ENCODE peak calls at places on chromosomes 12 and 14, in six cellular contexts. One of them, this sample, is unnamed.

GRCh38 chr12:26803552-26803951 is 29.4 kb downstream of the ITPR2 start:
- DNase-seq in ovary: no peak
- DNase-seq in A549: no peak
- DNase-seq in endothelial cell of umbilical vein: peak
- DNase-seq in HCT116: no peak
- DNase-seq in NB4: no peak
- DNase-seq in this sample: no peak

GRCh38 chr12:94753071-94753779 is 102.9 kb upstream of the TMCC3 start:
- DNase-seq in ovary: no peak
- DNase-seq in NB4: peak
- DNase-seq in A549: no peak
- DNase-seq in endothelial cell of umbilical vein: no peak
- DNase-seq in HCT116: no peak
- DNase-seq in this sample: no peak

GRCh38 chr14:67385120-67385519 is 25.0 kb downstream of the EIF2S1 start:
- DNase-seq in NB4: no peak
- DNase-seq in endothelial cell of umbilical vein: no peak
- DNase-seq in HCT116: no peak
- DNase-seq in A549: no peak
- DNase-seq in ovary: no peak
- DNase-seq in this sample: no peak

GRCh38 chr12:102067574-102068258 is 5.9 kb upstream of the WASHC3 start:
- DNase-seq in ovary: no peak
- DNase-seq in A549: no peak
- DNase-seq in HCT116: no peak
- DNase-seq in NB4: no peak
- DNase-seq in endothelial cell of umbilical vein: no peak
- DNase-seq in this sample: no peak

GRCh38 chr14:78448483-78449094 is 278.4 kb downstream of the NRXN3 start:
- DNase-seq in ovary: no peak
- DNase-seq in A549: peak
- DNase-seq in HCT116: peak
- DNase-seq in NB4: peak
- DNase-seq in endothelial cell of umbilical vein: peak
- DNase-seq in this sample: no peak

GRCh38 chr14:50772361-50772760 is 58.6 kb downstream of the NIN start:
- DNase-seq in endothelial cell of umbilical vein: no peak
- DNase-seq in HCT116: no peak
- DNase-seq in ovary: no peak
- DNase-seq in NB4: no peak
- DNase-seq in A549: no peak
- DNase-seq in this sample: no peak

GRCh38 chr12:74780458-74781241 is 243.0 kb downstream of the ATXN7L3B start:
- DNase-seq in HCT116: no peak
- DNase-seq in ovary: no peak
- DNase-seq in NB4: no peak
- DNase-seq in A549: no peak
- DNase-seq in endothelial cell of umbilical vein: no peak
- DNase-seq in this sample: no peak

GRCh38 chr12:68001486-68002466 is 12.5 kb downstream of the IFNG-AS1 start:
- DNase-seq in NB4: peak
- DNase-seq in HCT116: no peak
- DNase-seq in ovary: no peak
- DNase-seq in A549: no peak
- DNase-seq in endothelial cell of umbilical vein: peak
- DNase-seq in this sample: no peak

GRCh38 chr14:91415794-91416743 is 1.6 kb downstream of the CCDC88C start:
- DNase-seq in ovary: no peak
- DNase-seq in HCT116: no peak
- DNase-seq in A549: no peak
- DNase-seq in NB4: peak
- DNase-seq in endothelial cell of umbilical vein: peak
- DNase-seq in this sample: no peak

GRCh38 chr12:72063073-72063472 is 124.4 kb downstream of the TPH2 start:
- DNase-seq in A549: no peak
- DNase-seq in ovary: no peak
- DNase-seq in NB4: no peak
- DNase-seq in endothelial cell of umbilical vein: no peak
- DNase-seq in HCT116: no peak
- DNase-seq in this sample: no peak

GRCh38 chr14:98786456-98786855 is 485.5 kb downstream of the BCL11B start:
- DNase-seq in ovary: no peak
- DNase-seq in A549: no peak
- DNase-seq in NB4: no peak
- DNase-seq in HCT116: no peak
- DNase-seq in endothelial cell of umbilical vein: no peak
- DNase-seq in this sample: no peak

GRCh38 chr12:109648446-109648980 is 65.1 kb upstream of the FAM222A start:
- DNase-seq in A549: no peak
- DNase-seq in endothelial cell of umbilical vein: no peak
- DNase-seq in ovary: no peak
- DNase-seq in NB4: no peak
- DNase-seq in HCT116: no peak
- DNase-seq in this sample: no peak

GRCh38 chr12:84643993-84644392 is 268.6 kb downstream of the SLC6A15 start:
- DNase-seq in ovary: no peak
- DNase-seq in HCT116: no peak
- DNase-seq in endothelial cell of umbilical vein: no peak
- DNase-seq in NB4: no peak
- DNase-seq in A549: no peak
- DNase-seq in this sample: no peak

GRCh38 chr14:85566603-85567002 is 36.7 kb downstream of the FLRT2 start:
- DNase-seq in HCT116: no peak
- DNase-seq in NB4: no peak
- DNase-seq in endothelial cell of umbilical vein: peak
- DNase-seq in ovary: no peak
- DNase-seq in A549: no peak
- DNase-seq in this sample: no peak

GRCh38 chr12:113059071-113059595 is 2.6 kb downstream of the DTX1 start:
- DNase-seq in endothelial cell of umbilical vein: no peak
- DNase-seq in HCT116: no peak
- DNase-seq in ovary: no peak
- DNase-seq in A549: no peak
- DNase-seq in NB4: no peak
- DNase-seq in this sample: no peak

GRCh38 chr12:13179159-13180074 is 17.1 kb upstream of the EMP1 start:
- DNase-seq in A549: peak
- DNase-seq in NB4: peak
- DNase-seq in HCT116: no peak
- DNase-seq in ovary: peak
- DNase-seq in endothelial cell of umbilical vein: no peak
- DNase-seq in this sample: peak

GRCh38 chr14:73173092-73173735 is 36.9 kb downstream of the PSEN1 start:
- DNase-seq in ovary: no peak
- DNase-seq in HCT116: peak
- DNase-seq in A549: peak
- DNase-seq in NB4: peak
- DNase-seq in endothelial cell of umbilical vein: peak
- DNase-seq in this sample: no peak

GRCh38 chr12:30046376-30046775 is 262.6 kb upstream of the TMTC1 start:
- DNase-seq in endothelial cell of umbilical vein: no peak
- DNase-seq in HCT116: no peak
- DNase-seq in NB4: no peak
- DNase-seq in A549: no peak
- DNase-seq in ovary: no peak
- DNase-seq in this sample: no peak

GRCh38 chr12:1798734-1799067 is 21.7 kb upstream of the LRTM2 start:
- DNase-seq in ovary: no peak
- DNase-seq in endothelial cell of umbilical vein: no peak
- DNase-seq in HCT116: no peak
- DNase-seq in A549: no peak
- DNase-seq in NB4: no peak
- DNase-seq in this sample: no peak

GRCh38 chr12:1797991-1798733 is 22.2 kb upstream of the LRTM2 start:
- DNase-seq in ovary: no peak
- DNase-seq in NB4: no peak
- DNase-seq in A549: no peak
- DNase-seq in HCT116: no peak
- DNase-seq in endothelial cell of umbilical vein: no peak
- DNase-seq in this sample: peak

GRCh38 chr12:1795785-1796514 is 24.4 kb upstream of the LRTM2 start:
- DNase-seq in ovary: peak
- DNase-seq in HCT116: peak
- DNase-seq in NB4: peak
- DNase-seq in A549: peak
- DNase-seq in endothelial cell of umbilical vein: peak
- DNase-seq in this sample: peak

GRCh38 chr12:1796515-1797010 is 23.8 kb upstream of the LRTM2 start:
- DNase-seq in ovary: no peak
- DNase-seq in endothelial cell of umbilical vein: peak
- DNase-seq in HCT116: no peak
- DNase-seq in NB4: peak
- DNase-seq in A549: no peak
- DNase-seq in this sample: no peak

GRCh38 chr12:1797011-1797901 is 23.1 kb upstream of the LRTM2 start:
- DNase-seq in ovary: peak
- DNase-seq in A549: no peak
- DNase-seq in endothelial cell of umbilical vein: no peak
- DNase-seq in HCT116: no peak
- DNase-seq in NB4: peak
- DNase-seq in this sample: peak
- TF ChIP-seq POLR2A in ovary: no peak
- TF ChIP-seq POLR2A in A549: no peak
- TF ChIP-seq POLR2A in endothelial cell of umbilical vein: no peak
- TF ChIP-seq POLR2A in HCT116: peak
- TF ChIP-seq POLR2A in NB4: peak
- TF ChIP-seq POLR2A in this sample: no peak

GRCh38 chr12:8639936-8640335 is 22.7 kb downstream of the MFAP5 start:
- DNase-seq in HCT116: no peak
- DNase-seq in endothelial cell of umbilical vein: no peak
- DNase-seq in NB4: no peak
- DNase-seq in A549: no peak
- DNase-seq in ovary: no peak
- DNase-seq in this sample: no peak

GRCh38 chr12:8642775-8643174 is 19.9 kb downstream of the MFAP5 start:
- DNase-seq in endothelial cell of umbilical vein: no peak
- DNase-seq in A549: no peak
- DNase-seq in ovary: no peak
- DNase-seq in NB4: no peak
- DNase-seq in HCT116: no peak
- DNase-seq in this sample: no peak

GRCh38 chr12:8648598-8649205 is 13.9 kb downstream of the MFAP5 start:
- DNase-seq in endothelial cell of umbilical vein: no peak
- DNase-seq in A549: no peak
- DNase-seq in ovary: no peak
- DNase-seq in HCT116: no peak
- DNase-seq in NB4: no peak
- DNase-seq in this sample: no peak

GRCh38 chr12:8647968-8648367 is 14.7 kb downstream of the MFAP5 start:
- DNase-seq in endothelial cell of umbilical vein: no peak
- DNase-seq in A549: no peak
- DNase-seq in NB4: no peak
- DNase-seq in ovary: no peak
- DNase-seq in HCT116: no peak
- DNase-seq in this sample: no peak

DNA sequence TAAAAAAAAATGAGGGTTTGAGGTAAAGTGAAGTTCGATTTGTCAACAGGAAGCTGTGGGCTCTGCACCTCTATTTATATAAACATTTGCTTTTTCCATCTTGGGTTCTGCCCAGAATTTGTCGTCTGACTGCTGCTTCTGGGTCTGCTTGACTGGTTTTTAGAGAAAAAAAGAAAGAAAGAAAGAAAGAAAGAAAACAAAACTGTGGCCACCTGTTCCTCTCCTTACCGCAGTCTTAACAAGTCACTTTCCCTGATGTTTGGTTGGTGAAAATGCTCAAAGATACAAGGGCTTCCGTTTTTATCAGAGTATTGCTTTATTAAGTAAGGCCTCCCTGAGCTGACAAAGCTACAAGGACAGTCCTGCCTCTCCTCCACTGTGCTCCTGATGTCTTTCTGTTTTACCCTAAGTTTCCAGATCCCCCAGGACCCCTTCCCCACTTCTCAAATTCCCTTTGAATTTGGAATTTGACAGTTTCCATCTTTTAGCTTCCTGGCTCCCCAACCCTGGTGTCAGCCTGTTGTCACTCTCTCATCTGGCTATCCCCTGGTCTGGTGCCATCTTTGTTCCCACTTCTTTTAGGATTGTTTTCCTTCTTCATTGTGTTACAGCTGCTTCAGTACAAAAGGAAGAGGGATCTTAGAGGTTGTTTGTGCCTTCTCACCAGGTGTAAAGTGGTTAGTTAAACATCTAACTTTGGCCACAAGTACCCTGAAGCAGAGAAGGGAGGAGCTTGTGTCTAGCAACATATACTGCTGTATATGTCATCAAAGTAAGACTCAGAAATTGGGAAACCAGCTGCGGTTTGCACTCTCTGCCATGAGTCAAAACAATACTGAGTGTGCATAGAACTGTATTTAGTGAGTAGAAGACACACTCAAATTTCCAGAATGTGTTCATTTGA is 18.0 kb downstream of the MFAP5 start:
- DNase-seq in ovary: no peak
- DNase-seq in HCT116: no peak
- DNase-seq in A549: no peak
- DNase-seq in endothelial cell of umbilical vein: no peak
- DNase-seq in NB4: peak
- DNase-seq in this sample: no peak
- TF ChIP-seq POLR2A in ovary: no peak
- TF ChIP-seq POLR2A in HCT116: no peak
- TF ChIP-seq POLR2A in A549: no peak
- TF ChIP-seq POLR2A in endothelial cell of umbilical vein: no peak
- TF ChIP-seq POLR2A in NB4: no peak
- TF ChIP-seq POLR2A in this sample: no peak

DNA sequence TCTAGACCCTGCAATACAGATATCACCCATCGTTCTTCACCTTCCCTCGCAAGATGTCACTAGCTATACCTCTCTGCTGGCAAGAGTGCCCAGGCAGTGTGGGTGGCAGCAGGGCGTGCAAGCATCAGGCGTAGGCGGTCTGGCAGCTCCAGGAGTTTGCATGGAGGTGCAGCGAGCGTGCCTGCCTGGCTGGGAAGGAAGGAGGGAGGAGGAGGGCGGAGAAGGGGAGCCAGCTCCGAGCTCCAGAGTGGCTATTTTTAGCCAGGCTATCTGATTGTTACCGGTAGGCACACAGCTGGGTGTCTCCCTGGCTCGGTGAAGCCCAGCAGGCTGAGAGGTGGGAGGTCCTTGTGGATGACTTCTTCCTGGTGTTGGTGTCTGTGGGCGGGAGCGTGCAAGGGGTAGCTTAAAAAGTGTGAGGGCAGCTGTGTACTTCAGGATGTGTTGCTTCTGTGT is 6.2 kb downstream of the FOXJ2 start:
- DNase-seq in ovary: no peak
- DNase-seq in HCT116: no peak
- DNase-seq in A549: no peak
- DNase-seq in endothelial cell of umbilical vein: peak
- DNase-seq in NB4: peak
- DNase-seq in this sample: peak
- TF ChIP-seq POLR2A in ovary: no peak
- TF ChIP-seq POLR2A in HCT116: no peak
- TF ChIP-seq POLR2A in A549: no peak
- TF ChIP-seq POLR2A in endothelial cell of umbilical vein: no peak
- TF ChIP-seq POLR2A in NB4: no peak
- TF ChIP-seq POLR2A in this sample: no peak

DNA sequence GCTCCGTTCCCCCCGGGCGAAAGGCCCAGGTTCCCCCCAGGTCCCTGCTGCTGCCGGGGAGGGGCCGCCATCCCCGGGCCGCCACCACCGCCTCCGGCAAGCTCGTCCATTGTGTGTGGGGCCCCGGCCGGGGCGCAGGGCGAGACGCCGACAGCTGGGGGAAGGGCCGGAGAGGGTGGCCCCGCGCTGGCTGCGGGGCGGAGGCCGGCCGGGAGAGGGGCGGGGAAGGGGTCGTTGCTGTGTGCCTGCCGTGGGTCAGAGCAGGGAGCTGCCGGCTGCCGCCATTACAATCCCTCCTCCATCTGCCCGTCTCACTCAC is at the start of gene STRN3:
- DNase-seq in A549: no peak
- DNase-seq in HCT116: no peak
- DNase-seq in ovary: no peak
- DNase-seq in endothelial cell of umbilical vein: no peak
- DNase-seq in NB4: no peak
- DNase-seq in this sample: no peak
- TF ChIP-seq POLR2A in A549: peak
- TF ChIP-seq POLR2A in HCT116: peak
- TF ChIP-seq POLR2A in ovary: peak
- TF ChIP-seq POLR2A in endothelial cell of umbilical vein: no peak
- TF ChIP-seq POLR2A in NB4: peak
- TF ChIP-seq POLR2A in this sample: peak

This sample was measured in sigmoid colon.